ENCODE peak calls at places on chromosomes 5 and 9, in nine cellular contexts. One of them, this sample, is unnamed.

GRCh38 chr5:133618141-133618540 is 5.8 kb upstream of the FSTL4 start:
- DNase-seq in GM12864: no peak
- DNase-seq in kidney: no peak
- DNase-seq in heart right ventricle: no peak
- DNase-seq in upper lobe of right lung: no peak
- DNase-seq in AG04449: no peak
- DNase-seq in stomach: no peak
- DNase-seq in GM12865: no peak
- DNase-seq in neural progenitor cell: no peak
- DNase-seq in this sample: no peak

GRCh38 chr5:160054831-160055230 is 45.9 kb downstream of the TTC1 start:
- DNase-seq in stomach: no peak
- DNase-seq in neural progenitor cell: no peak
- DNase-seq in GM12865: no peak
- DNase-seq in GM12864: no peak
- DNase-seq in upper lobe of right lung: no peak
- DNase-seq in AG04449: no peak
- DNase-seq in kidney: no peak
- DNase-seq in heart right ventricle: no peak
- DNase-seq in this sample: no peak

GRCh38 chr9:127397722-127398647 is 1.0 kb downstream of the SLC2A8 start:
- DNase-seq in stomach: peak
- DNase-seq in GM12864: no peak
- DNase-seq in AG04449: no peak
- DNase-seq in heart right ventricle: peak
- DNase-seq in upper lobe of right lung: peak
- DNase-seq in GM12865: peak
- DNase-seq in kidney: peak
- DNase-seq in neural progenitor cell: peak
- DNase-seq in this sample: peak

GRCh38 chr9:97237951-97238851 is 69.3 kb upstream of the CCDC180 start:
- DNase-seq in GM12865: peak
- DNase-seq in stomach: peak
- DNase-seq in kidney: peak
- DNase-seq in upper lobe of right lung: peak
- DNase-seq in heart right ventricle: peak
- DNase-seq in neural progenitor cell: peak
- DNase-seq in AG04449: no peak
- DNase-seq in GM12864: no peak
- DNase-seq in this sample: peak

GRCh38 chr9:5389109-5389732 is 48.5 kb downstream of the PLGRKT start:
- DNase-seq in GM12865: peak
- DNase-seq in upper lobe of right lung: no peak
- DNase-seq in neural progenitor cell: no peak
- DNase-seq in kidney: no peak
- DNase-seq in heart right ventricle: no peak
- DNase-seq in stomach: no peak
- DNase-seq in GM12864: peak
- DNase-seq in AG04449: peak
- DNase-seq in this sample: peak

GRCh38 chr9:76562511-76562911 is 103.5 kb downstream of the GCNT1 start:
- DNase-seq in upper lobe of right lung: no peak
- DNase-seq in stomach: no peak
- DNase-seq in GM12865: peak
- DNase-seq in GM12864: peak
- DNase-seq in neural progenitor cell: no peak
- DNase-seq in kidney: no peak
- DNase-seq in heart right ventricle: no peak
- DNase-seq in AG04449: peak
- DNase-seq in this sample: peak

GRCh38 chr9:18338042-18338441 is 135.9 kb upstream of the ADAMTSL1 start:
- DNase-seq in neural progenitor cell: no peak
- DNase-seq in GM12864: no peak
- DNase-seq in heart right ventricle: no peak
- DNase-seq in kidney: no peak
- DNase-seq in stomach: no peak
- DNase-seq in AG04449: no peak
- DNase-seq in upper lobe of right lung: no peak
- DNase-seq in GM12865: no peak
- DNase-seq in this sample: no peak

GRCh38 chr5:131225282-131225974 is 38.4 kb upstream of the CDC42SE2 start:
- DNase-seq in neural progenitor cell: no peak
- DNase-seq in kidney: no peak
- DNase-seq in GM12864: no peak
- DNase-seq in upper lobe of right lung: no peak
- DNase-seq in AG04449: no peak
- DNase-seq in heart right ventricle: no peak
- DNase-seq in stomach: no peak
- DNase-seq in GM12865: no peak
- DNase-seq in this sample: no peak

GRCh38 chr5:36462295-36463021 is 143.9 kb upstream of the SLC1A3 start:
- DNase-seq in upper lobe of right lung: no peak
- DNase-seq in AG04449: no peak
- DNase-seq in kidney: no peak
- DNase-seq in GM12865: no peak
- DNase-seq in GM12864: no peak
- DNase-seq in neural progenitor cell: no peak
- DNase-seq in stomach: no peak
- DNase-seq in heart right ventricle: no peak
- DNase-seq in this sample: no peak

GRCh38 chr5:36458746-36459145 is 147.7 kb upstream of the SLC1A3 start:
- DNase-seq in stomach: no peak
- DNase-seq in neural progenitor cell: no peak
- DNase-seq in GM12865: no peak
- DNase-seq in heart right ventricle: no peak
- DNase-seq in AG04449: no peak
- DNase-seq in upper lobe of right lung: no peak
- DNase-seq in kidney: no peak
- DNase-seq in GM12864: no peak
- DNase-seq in this sample: no peak

GRCh38 chr5:36457511-36458260 is 148.7 kb upstream of the SLC1A3 start:
- DNase-seq in kidney: no peak
- DNase-seq in AG04449: no peak
- DNase-seq in upper lobe of right lung: no peak
- DNase-seq in GM12864: no peak
- DNase-seq in GM12865: no peak
- DNase-seq in neural progenitor cell: no peak
- DNase-seq in heart right ventricle: no peak
- DNase-seq in stomach: no peak
- DNase-seq in this sample: no peak

DNA sequence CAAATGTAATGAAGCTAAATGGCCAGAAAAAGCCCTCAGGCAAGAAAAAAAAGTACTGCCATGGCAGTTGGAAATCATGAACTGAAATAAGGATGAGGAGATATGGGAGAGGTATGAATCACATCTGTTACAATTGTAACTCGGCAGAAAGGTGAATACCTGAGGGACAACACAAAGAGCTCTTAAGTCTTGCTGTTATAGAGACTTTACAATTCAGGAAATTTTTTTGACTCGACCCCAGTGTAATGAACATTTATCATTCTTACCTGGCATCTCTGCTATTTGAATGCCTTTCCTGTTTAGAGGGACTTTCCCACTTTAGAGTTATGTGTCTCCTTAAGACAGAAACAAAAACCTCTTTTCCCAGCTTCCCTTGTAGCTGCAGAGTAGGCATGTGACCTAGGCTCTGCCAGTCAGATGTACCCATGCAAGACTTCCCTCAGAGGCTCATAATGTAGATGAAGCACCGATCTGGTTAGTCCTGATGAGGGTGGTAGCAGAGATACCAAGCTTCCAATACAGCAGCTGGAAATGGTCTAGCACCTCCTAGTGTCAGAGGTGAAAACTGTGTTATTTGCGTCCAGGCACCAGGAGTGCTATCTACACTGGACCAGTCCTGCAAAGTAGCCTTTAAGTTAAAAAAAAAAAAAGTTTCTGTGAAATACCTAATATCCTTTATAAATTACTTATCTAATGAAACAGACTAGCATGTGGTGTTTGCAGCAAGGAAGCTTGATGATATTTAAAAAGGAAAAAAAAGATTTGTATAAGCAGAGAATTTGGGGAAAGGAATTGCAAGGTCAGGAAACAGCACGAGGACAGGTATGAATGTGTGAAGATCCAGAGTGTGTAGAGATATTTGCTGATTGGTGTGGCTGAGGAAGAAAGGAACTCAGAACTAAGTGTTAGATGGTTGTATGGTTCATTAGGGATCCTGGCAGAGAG is 146.9 kb upstream of the SLC1A3 start:
- DNase-seq in neural progenitor cell: no peak
- DNase-seq in heart right ventricle: no peak
- DNase-seq in stomach: no peak
- DNase-seq in GM12865: peak
- DNase-seq in GM12864: no peak
- DNase-seq in AG04449: no peak
- DNase-seq in kidney: no peak
- DNase-seq in upper lobe of right lung: no peak
- DNase-seq in this sample: no peak
- TF ChIP-seq CTCF in neural progenitor cell: peak
- TF ChIP-seq CTCF in heart right ventricle: peak
- TF ChIP-seq CTCF in stomach: no peak
- TF ChIP-seq CTCF in GM12865: peak
- TF ChIP-seq CTCF in GM12864: peak
- TF ChIP-seq CTCF in AG04449: no peak
- TF ChIP-seq CTCF in kidney: no peak
- TF ChIP-seq CTCF in upper lobe of right lung: peak
- TF ChIP-seq CTCF in this sample: no peak

GRCh38 chr9:128702949-128703615 is 779 bp downstream of the PKN3 start:
- DNase-seq in kidney: peak
- DNase-seq in GM12865: no peak
- DNase-seq in GM12864: no peak
- DNase-seq in stomach: no peak
- DNase-seq in upper lobe of right lung: peak
- DNase-seq in neural progenitor cell: peak
- DNase-seq in heart right ventricle: peak
- DNase-seq in AG04449: no peak
- DNase-seq in this sample: peak

GRCh38 chr9:128706045-128706444 is 3.7 kb downstream of the PKN3 start:
- DNase-seq in heart right ventricle: no peak
- DNase-seq in stomach: no peak
- DNase-seq in neural progenitor cell: no peak
- DNase-seq in AG04449: no peak
- DNase-seq in GM12864: no peak
- DNase-seq in GM12865: no peak
- DNase-seq in upper lobe of right lung: peak
- DNase-seq in kidney: peak
- DNase-seq in this sample: no peak

GRCh38 chr9:128703616-128704355 is 1.5 kb downstream of the PKN3 start:
- DNase-seq in upper lobe of right lung: peak
- DNase-seq in heart right ventricle: peak
- DNase-seq in stomach: peak
- DNase-seq in neural progenitor cell: no peak
- DNase-seq in kidney: peak
- DNase-seq in GM12865: no peak
- DNase-seq in GM12864: no peak
- DNase-seq in AG04449: no peak
- DNase-seq in this sample: no peak

GRCh38 chr9:128705051-128705965 is 3.0 kb downstream of the PKN3 start:
- DNase-seq in GM12864: no peak
- DNase-seq in GM12865: no peak
- DNase-seq in stomach: no peak
- DNase-seq in heart right ventricle: no peak
- DNase-seq in neural progenitor cell: no peak
- DNase-seq in kidney: peak
- DNase-seq in AG04449: no peak
- DNase-seq in upper lobe of right lung: peak
- DNase-seq in this sample: no peak

DNA sequence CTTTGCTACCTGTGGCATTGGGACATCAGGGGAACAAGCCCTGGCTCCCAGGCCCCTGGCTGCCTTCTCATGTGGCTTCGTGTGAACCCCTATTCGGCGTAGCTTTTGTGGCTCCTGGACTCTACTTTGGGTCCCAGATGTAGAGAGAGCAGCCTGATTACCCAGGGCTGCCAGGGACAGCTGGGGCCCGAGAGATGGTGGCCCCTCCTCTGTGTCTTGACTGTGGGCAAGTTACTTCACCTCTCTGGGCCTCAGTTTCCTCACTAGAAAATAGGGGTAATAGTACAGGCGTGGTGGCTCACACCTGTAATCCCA is 2.0 kb downstream of the PKN3 start:
- DNase-seq in GM12865: no peak
- DNase-seq in neural progenitor cell: no peak
- DNase-seq in AG04449: no peak
- DNase-seq in kidney: no peak
- DNase-seq in heart right ventricle: no peak
- DNase-seq in GM12864: no peak
- DNase-seq in stomach: no peak
- DNase-seq in upper lobe of right lung: peak
- DNase-seq in this sample: no peak
- TF ChIP-seq CTCF in GM12865: no peak
- TF ChIP-seq CTCF in neural progenitor cell: no peak
- TF ChIP-seq CTCF in AG04449: no peak
- TF ChIP-seq CTCF in kidney: no peak
- TF ChIP-seq CTCF in heart right ventricle: no peak
- TF ChIP-seq CTCF in GM12864: no peak
- TF ChIP-seq CTCF in stomach: no peak
- TF ChIP-seq CTCF in upper lobe of right lung: no peak
- TF ChIP-seq CTCF in this sample: no peak

DNA sequence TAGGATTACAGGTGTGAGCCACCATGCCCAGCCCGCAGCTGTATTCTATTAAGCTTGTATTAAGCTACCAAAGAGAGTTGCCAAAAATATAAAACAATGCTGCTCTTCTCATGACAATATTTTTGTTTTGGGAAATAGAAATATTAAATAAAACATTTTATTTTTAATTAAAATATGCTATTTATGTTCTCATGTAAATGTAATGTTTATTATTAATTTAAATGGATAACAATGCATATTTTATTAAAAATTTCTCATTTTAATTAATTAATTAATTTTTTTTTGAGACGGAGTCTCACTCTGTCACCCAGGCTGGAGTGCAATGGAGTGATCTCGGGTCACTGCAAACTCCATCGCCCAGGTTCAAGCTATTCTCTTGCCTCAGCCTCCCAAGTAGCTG is 117.5 kb downstream of the ANKRD55 start:
- DNase-seq in upper lobe of right lung: no peak
- DNase-seq in kidney: no peak
- DNase-seq in stomach: no peak
- DNase-seq in GM12864: no peak
- DNase-seq in neural progenitor cell: no peak
- DNase-seq in GM12865: no peak
- DNase-seq in heart right ventricle: no peak
- DNase-seq in AG04449: no peak
- DNase-seq in this sample: no peak
- TF ChIP-seq CTCF in upper lobe of right lung: no peak
- TF ChIP-seq CTCF in kidney: no peak
- TF ChIP-seq CTCF in stomach: no peak
- TF ChIP-seq CTCF in GM12864: no peak
- TF ChIP-seq CTCF in neural progenitor cell: no peak
- TF ChIP-seq CTCF in GM12865: no peak
- TF ChIP-seq CTCF in heart right ventricle: no peak
- TF ChIP-seq CTCF in AG04449: no peak
- TF ChIP-seq CTCF in this sample: no peak

DNA sequence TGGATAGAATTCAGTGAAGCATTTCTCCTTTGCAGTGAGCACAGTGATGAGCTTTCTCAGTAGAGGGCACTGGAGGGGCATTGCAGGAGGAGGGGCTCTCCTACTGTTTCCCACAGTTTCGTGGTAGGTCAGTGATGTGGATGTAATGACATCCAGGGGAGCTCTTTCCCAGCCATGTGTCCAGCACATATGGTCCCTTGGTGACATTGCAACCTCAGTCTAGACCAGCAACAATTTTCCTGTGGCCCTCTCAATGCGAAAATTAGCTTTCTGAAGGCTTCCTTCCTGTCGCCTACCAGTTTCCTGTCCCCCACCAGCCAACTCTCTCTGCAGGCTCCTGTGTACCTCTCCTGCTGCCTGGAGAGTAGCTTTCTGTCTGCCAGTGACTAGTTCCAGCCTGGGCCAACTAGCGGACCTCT is 6.9 kb upstream of the PDCL start:
- DNase-seq in kidney: no peak
- DNase-seq in GM12864: no peak
- DNase-seq in stomach: no peak
- DNase-seq in heart right ventricle: no peak
- DNase-seq in upper lobe of right lung: no peak
- DNase-seq in neural progenitor cell: peak
- DNase-seq in GM12865: peak
- DNase-seq in AG04449: no peak
- DNase-seq in this sample: peak
- TF ChIP-seq CTCF in kidney: no peak
- TF ChIP-seq CTCF in GM12864: peak
- TF ChIP-seq CTCF in stomach: no peak
- TF ChIP-seq CTCF in heart right ventricle: no peak
- TF ChIP-seq CTCF in upper lobe of right lung: peak
- TF ChIP-seq CTCF in neural progenitor cell: peak
- TF ChIP-seq CTCF in GM12865: no peak
- TF ChIP-seq CTCF in AG04449: no peak
- TF ChIP-seq CTCF in this sample: no peak

This sample was measured in GM20000.